ENCODE peak calls at places on chromosomes 4 and X, in four cellular contexts. S is GM13977, A is MM.1S, Z is suprapubic skin. G is an unnamed sample.

GRCh38 chrX:53288173-53288572 is 6.8 kb upstream of the IQSEC2 start:
- DNase-seq in S (no peak), A (no peak), Z (no peak), G (no peak)

GRCh38 chrX:10169180-10169579 is 12.4 kb downstream of the CLCN4 start:
- DNase-seq in S (no peak), A (no peak), Z (no peak), G (no peak)

GRCh38 chrX:87517571-87518141 is at the start of gene KLHL4:
- DNase-seq in S (no peak), A (peak), Z (no peak), G (no peak)

GRCh38 chrX:14352511-14352910 is 176.8 kb upstream of the GLRA2 start:
- DNase-seq in S (no peak), A (no peak), Z (no peak), G (no peak)

GRCh38 chrX:30620980-30621716 is 32.1 kb upstream of the GK start:
- DNase-seq in S (no peak), A (no peak), Z (no peak), G (no peak)

GRCh38 chr4:185359767-185360446 is 35.8 kb downstream of the LRP2BP start:
- DNase-seq in S (no peak), A (no peak), Z (no peak), G (no peak)

GRCh38 chrX:15947648-15948317 is 93.2 kb upstream of the AP1S2 start:
- DNase-seq in S (no peak), A (no peak), Z (no peak), G (no peak)

GRCh38 chr4:8507251-8507570 is 66.6 kb downstream of the TRMT44 start:
- DNase-seq in S (no peak), A (no peak), Z (no peak), G (no peak)

GRCh38 chrX:79081895-79082512 is 62.5 kb upstream of the GPR174 start:
- DNase-seq in S (peak), A (peak), Z (no peak), G (peak)

GRCh38 chr4:46124773-46125172 is 919 bp upstream of the GABRG1 start:
- DNase-seq in S (no peak), A (no peak), Z (no peak), G (no peak)

GRCh38 chr4:183469936-183470335 is 25.5 kb downstream of the CDKN2AIP start:
- DNase-seq in S (no peak), A (no peak), Z (no peak), G (no peak)

GRCh38 chr4:184932343-184932742 is 85.9 kb upstream of the HELT start:
- DNase-seq in S (no peak), A (no peak), Z (no peak), G (no peak)

GRCh38 chrX:40245411-40246140 is 147.8 kb upstream of the BCOR start:
- DNase-seq in S (no peak), A (no peak), Z (no peak), G (no peak)

GRCh38 chr4:825063-825968 is 613 bp downstream of the CPLX1 start:
- DNase-seq in S (peak), A (no peak), Z (no peak), G (no peak)

GRCh38 chrX:63929608-63930007 is 144.6 kb upstream of the ARHGEF9 start:
- DNase-seq in S (no peak), A (no peak), Z (no peak), G (no peak)

GRCh38 chrX:63930140-63930539 is 145.1 kb upstream of the ARHGEF9 start:
- DNase-seq in S (no peak), A (no peak), Z (no peak), G (no peak)

GRCh38 chrX:63934160-63934559 is 149.1 kb upstream of the ARHGEF9 start:
- DNase-seq in S (no peak), A (no peak), Z (no peak), G (no peak)

GRCh38 chrX:63932907-63933306 is 147.9 kb upstream of the ARHGEF9 start:
- DNase-seq in S (no peak), A (no peak), Z (no peak), G (no peak)

DNA sequence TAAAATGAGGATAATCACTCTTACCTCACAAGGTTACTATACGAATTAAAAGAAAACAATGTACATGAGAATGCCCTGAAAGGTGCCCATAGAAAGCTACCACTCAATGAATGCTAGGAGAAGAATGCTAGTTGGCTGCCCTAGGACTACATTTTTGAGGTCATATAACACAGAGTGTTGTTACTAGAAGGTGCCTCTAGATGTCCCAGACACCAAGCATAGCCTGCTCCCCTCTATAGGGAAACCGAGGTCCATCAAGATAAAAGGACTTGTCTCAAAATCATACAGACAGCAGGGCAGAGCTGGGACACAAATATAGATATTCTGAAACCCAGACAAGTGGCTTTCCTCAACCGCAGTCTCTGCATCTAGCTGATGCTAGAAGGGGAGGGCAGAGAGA is 147.0 kb upstream of the ARHGEF9 start:
- DNase-seq in S (no peak), A (no peak), Z (no peak), G (no peak)
- TF ChIP-seq CTCF in S (no peak), A (no peak), Z (no peak), G (no peak)

GRCh38 chr4:14883166-14883565 is 119.1 kb upstream of the CPEB2 start:
- DNase-seq in S (no peak), A (no peak), Z (no peak), G (no peak)

GRCh38 chr4:14878681-14879080 is 123.6 kb upstream of the CPEB2 start:
- DNase-seq in S (no peak), A (no peak), Z (no peak), G (no peak)

GRCh38 chr4:14879643-14880042 is 122.6 kb upstream of the CPEB2 start:
- DNase-seq in S (no peak), A (no peak), Z (no peak), G (no peak)

GRCh38 chr4:14877246-14878220 is 124.7 kb upstream of the CPEB2 start:
- DNase-seq in S (no peak), A (no peak), Z (no peak), G (no peak)

GRCh38 chr4:14880805-14881204 is 121.5 kb upstream of the CPEB2 start:
- DNase-seq in S (no peak), A (no peak), Z (no peak), G (no peak)
- TF ChIP-seq CTCF in S (no peak), A (no peak), Z (no peak), G (no peak)

GRCh38 chrX:47751670-47752069 is 85.0 kb upstream of the ZNF81 start:
- DNase-seq in S (no peak), A (peak), Z (no peak), G (no peak)
- TF ChIP-seq CTCF in S (peak), A (peak), Z (no peak), G (peak)

DNA sequence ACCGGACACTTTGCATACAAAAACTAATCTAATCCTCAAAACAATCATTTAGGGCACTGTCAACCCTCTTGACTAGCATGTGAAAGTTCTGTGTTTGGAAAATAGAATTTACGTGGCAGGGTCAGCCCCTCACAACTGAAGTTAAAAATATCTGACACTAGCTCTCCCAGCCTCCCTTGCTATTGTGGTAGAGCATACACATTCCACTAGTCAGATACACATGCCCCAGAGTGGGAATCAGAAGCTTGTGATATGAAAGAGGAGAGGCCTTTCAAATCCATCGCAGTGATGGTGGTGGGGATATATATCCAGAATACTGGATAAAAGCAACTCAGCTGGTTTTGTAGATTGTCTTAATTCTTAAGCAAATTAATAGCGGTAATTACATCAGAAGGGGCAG is 205.7 kb upstream of the IL15 start:
- DNase-seq in S (no peak), A (no peak), Z (no peak), G (no peak)
- TF ChIP-seq CTCF in S (no peak), A (no peak), Z (no peak), G (no peak)

DNA sequence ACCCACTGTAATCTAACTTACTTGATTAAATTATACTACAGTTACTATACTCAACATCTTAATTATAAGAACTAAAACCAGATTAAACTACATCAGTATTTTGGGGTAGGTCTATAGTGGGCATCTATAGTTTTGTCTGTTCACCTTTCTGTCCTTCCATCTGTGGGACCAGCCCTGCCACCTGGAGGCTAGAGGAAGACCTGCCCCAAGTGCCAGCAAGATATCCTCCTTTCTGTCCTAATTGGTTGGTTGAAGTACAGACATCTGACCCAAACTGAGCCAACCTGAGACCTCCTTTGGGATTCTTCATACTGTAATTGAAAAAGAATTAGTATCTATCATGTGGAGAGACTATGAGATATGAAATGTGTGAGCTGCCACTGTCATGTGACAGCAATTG is 172.2 kb upstream of the TLL1 start:
- DNase-seq in S (no peak), A (no peak), Z (no peak), G (no peak)
- TF ChIP-seq CTCF in S (peak), A (no peak), Z (no peak), G (peak)

GRCh38 chrX:20968996-20969395 is 405.2 kb upstream of the CNKSR2 start:
- DNase-seq in S (no peak), A (no peak), Z (no peak), G (no peak)

GRCh38 chrX:20974326-20974725 is 399.9 kb upstream of the CNKSR2 start:
- DNase-seq in S (no peak), A (no peak), Z (no peak), G (no peak)

GRCh38 chrX:20973038-20973437 is 401.2 kb upstream of the CNKSR2 start:
- DNase-seq in S (no peak), A (no peak), Z (no peak), G (no peak)

GRCh38 chrX:20969565-20969964 is 404.7 kb upstream of the CNKSR2 start:
- DNase-seq in S (no peak), A (no peak), Z (no peak), G (no peak)

GRCh38 chrX:20971250-20971649 is 403.0 kb upstream of the CNKSR2 start:
- DNase-seq in S (no peak), A (no peak), Z (no peak), G (no peak)
- TF ChIP-seq CTCF in S (no peak), A (no peak), Z (no peak), G (no peak)

GRCh38 chr4:83089759-83090158 is 24.8 kb downstream of the PLAC8 start:
- DNase-seq in S (no peak), A (no peak), Z (no peak), G (no peak)

GRCh38 chr4:83082777-83083176 is 31.8 kb downstream of the PLAC8 start:
- DNase-seq in S (no peak), A (peak), Z (no peak), G (no peak)

GRCh38 chr4:83083925-83084475 is 30.5 kb downstream of the PLAC8 start:
- DNase-seq in S (no peak), A (no peak), Z (no peak), G (no peak)
- TF ChIP-seq CTCF in S (no peak), A (no peak), Z (no peak), G (no peak)

DNA sequence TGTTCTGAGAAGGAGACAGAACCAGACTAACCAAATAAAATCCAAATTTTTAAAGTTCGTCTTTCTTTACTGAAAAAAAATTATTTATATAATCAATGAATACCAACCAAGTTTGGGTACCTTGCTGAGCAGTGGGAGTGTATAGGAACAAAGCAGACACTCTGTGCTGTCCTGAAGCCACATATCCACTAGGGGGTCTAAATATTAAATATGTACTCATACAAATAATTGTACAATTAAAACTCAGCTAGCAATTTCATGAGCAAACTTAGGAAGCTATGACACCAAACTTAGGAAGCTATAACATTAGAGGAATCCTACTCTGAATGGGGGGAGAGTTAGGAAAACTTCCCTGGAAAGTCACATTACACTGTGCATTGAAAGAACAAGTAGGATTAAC is 582.0 kb upstream of the EPHA5 start:
- DNase-seq in S (no peak), A (no peak), Z (no peak), G (no peak)
- TF ChIP-seq CTCF in S (no peak), A (no peak), Z (no peak), G (no peak)

DNA sequence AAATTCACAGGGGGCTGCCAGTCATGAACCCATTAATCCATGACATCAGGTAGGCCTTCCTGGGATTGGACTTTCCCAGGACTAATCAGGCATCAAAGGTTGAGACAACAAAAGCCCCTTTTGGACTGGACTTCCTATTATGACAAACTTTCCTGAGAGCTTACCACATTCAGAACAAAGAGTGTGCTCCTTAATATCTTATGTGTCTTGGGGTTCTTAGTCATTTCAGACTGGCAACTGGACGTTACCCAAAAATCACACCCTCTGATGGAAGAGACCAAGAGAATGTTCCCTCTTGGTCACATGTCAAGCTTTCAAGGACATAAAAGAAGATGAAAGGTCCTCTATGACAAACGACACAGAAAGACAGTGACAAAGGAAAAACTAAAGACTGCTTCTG is 31.6 kb upstream of the PPP1R2C start:
- DNase-seq in S (no peak), A (no peak), Z (no peak), G (no peak)
- TF ChIP-seq CTCF in S (no peak), A (no peak), Z (no peak), G (no peak)

G was measured in GM10248.